ENCODE peak calls at places on chromosomes 1 and 21, in five cellular contexts. V is omental fat pad, X is astrocyte, E is kidney epithelial cell, H is progenitor cell of endocrine pancreas. Q is an unnamed sample.

GRCh38 chr1:41637367-41637766 is 152.9 kb upstream of the EDN2 start:
- DNase-seq in X (no peak), V (no peak), E (no peak), H (no peak), Q (no peak)

GRCh38 chr21:45973475-45974072 is 8.0 kb upstream of the COL6A1 start:
- DNase-seq in H (peak; percentile 67), V (no peak), E (no peak), X (peak; percentile 69), Q (peak; percentile 69)

GRCh38 chr1:246569248-246570238 is 3.3 kb downstream of the CNST start:
- DNase-seq in E (no peak), X (peak; percentile 17), H (no peak), V (no peak), Q (no peak)

GRCh38 chr1:30928171-30928570 is 19.6 kb upstream of the SDC3 start:
- DNase-seq in H (no peak), V (no peak), E (no peak), X (no peak), Q (no peak)

GRCh38 chr1:207181838-207182237 is 77.8 kb downstream of the C4BPA start:
- DNase-seq in H (no peak), X (no peak), E (no peak), V (no peak), Q (no peak)

GRCh38 chr1:203167026-203167912 is 8.4 kb downstream of the MYBPH start:
- DNase-seq in X (no peak), H (no peak), E (no peak), V (no peak), Q (no peak)

GRCh38 chr1:32743380-32744062 is 41.0 kb upstream of the SYNC start:
- DNase-seq in H (no peak), E (no peak), X (peak; percentile 10), V (no peak), Q (no peak)

GRCh38 chr21:41427556-41427955 is 1.5 kb downstream of the MX1 start:
- DNase-seq in X (no peak), E (no peak), V (no peak), H (no peak), Q (no peak)

GRCh38 chr1:98733782-98734112 is 72.2 kb downstream of the SNX7 start:
- DNase-seq in X (peak; percentile 5), V (no peak), E (no peak), H (no peak), Q (no peak)

GRCh38 chr1:247409869-247410544 is 6.0 kb upstream of the NLRP3 start:
- DNase-seq in H (no peak), X (no peak), V (no peak), E (no peak), Q (no peak)

GRCh38 chr1:17643861-17644703 is 104.6 kb downstream of the ARHGEF10L start:
- DNase-seq in V (no peak), H (no peak), X (no peak), E (no peak), Q (no peak)

GRCh38 chr1:212700892-212701819 is 1.5 kb upstream of the BATF3 start:
- DNase-seq in E (no peak), V (peak; percentile 50), H (no peak), X (peak; percentile 48), Q (no peak)

GRCh38 chr1:209845405-209845725 is 17.6 kb downstream of the UTP25 start:
- DNase-seq in E (no peak), V (no peak), X (no peak), H (no peak), Q (no peak)

GRCh38 chr1:201016211-201016651 is 7.3 kb downstream of the KIF21B start:
- DNase-seq in E (no peak), V (no peak), H (no peak), X (peak; percentile 29), Q (no peak)

GRCh38 chr1:40305451-40305850 is 11.6 kb downstream of the COL9A2 start:
- DNase-seq in H (no peak), X (no peak), E (no peak), V (no peak), Q (no peak)

GRCh38 chr1:226690460-226690982 is 48.6 kb downstream of the ITPKB start:
- DNase-seq in H (no peak), E (no peak), X (no peak), V (no peak), Q (no peak)

GRCh38 chr1:45968941-45969666 is 163.3 kb downstream of the PIK3R3 start:
- DNase-seq in H (no peak), V (no peak), X (no peak), E (no peak), Q (no peak)

GRCh38 chr1:155319536-155319935 is 1.2 kb upstream of the RUSC1 start:
- DNase-seq in X (no peak), E (no peak), H (no peak), V (no peak), Q (no peak)

GRCh38 chr1:99004270-99005141 is at the start of gene PLPPR5:
- DNase-seq in X (peak; percentile 17), E (no peak), V (no peak), H (peak; percentile 45), Q (no peak)

GRCh38 chr1:63082754-63083153 is 239.6 kb upstream of the FOXD3 start:
- DNase-seq in H (no peak), X (no peak), E (no peak), V (no peak), Q (no peak)

GRCh38 chr1:187032316-187032981 is 203.7 kb downstream of the PLA2G4A start:
- DNase-seq in X (no peak), E (no peak), H (no peak), V (no peak), Q (no peak)

GRCh38 chr1:162319510-162320160 is 57.0 kb downstream of the SPATA46 start:
- DNase-seq in V (no peak), E (peak; percentile 51), X (peak; percentile 81), H (no peak), Q (no peak)

GRCh38 chr1:9687120-9687875 is 35.8 kb downstream of the PIK3CD start:
- DNase-seq in V (peak; percentile 81), H (peak; percentile 53), E (peak; percentile 80), X (peak; percentile 71), Q (peak; percentile 54)

GRCh38 chr1:54934869-54935268 is 45.6 kb upstream of the TMEM61 start:
- DNase-seq in E (peak; percentile 69), V (no peak), X (peak; percentile 95), H (no peak), Q (peak; percentile 88)

GRCh38 chr1:69551476-69552324 is 16.0 kb upstream of the LRRC7 start:
- DNase-seq in V (no peak), H (no peak), X (no peak), E (no peak), Q (no peak)

GRCh38 chr1:69315823-69316222 is 251.9 kb upstream of the LRRC7 start:
- DNase-seq in X (no peak), H (no peak), V (no peak), E (no peak), Q (no peak)

GRCh38 chr1:223189903-223190724 is 47.1 kb upstream of the TLR5 start:
- DNase-seq in X (peak; percentile 87), E (no peak), V (no peak), H (no peak), Q (peak; percentile 8)

GRCh38 chr1:200035956-200036615 is 8.6 kb downstream of the NR5A2 start:
- DNase-seq in H (no peak), X (no peak), E (no peak), V (no peak), Q (no peak)

GRCh38 chr1:25889470-25889869 is 14.0 kb upstream of the PAQR7 start:
- DNase-seq in E (no peak), V (no peak), X (no peak), H (no peak), Q (no peak)
- TF ChIP-seq CTCF in E (peak; percentile 18), V (no peak), X (no peak), H (peak; percentile 11), Q (peak; percentile 55)

GRCh38 chr1:115642168-115643072 is 650 bp downstream of the VANGL1 start:
- DNase-seq in H (peak; percentile 51), X (peak; percentile 32), E (no peak), V (no peak), Q (peak; percentile 16)
- TF ChIP-seq CTCF in H (peak; percentile 19), X (no peak), E (peak; percentile 21), V (no peak), Q (peak; percentile 21)

DNA sequence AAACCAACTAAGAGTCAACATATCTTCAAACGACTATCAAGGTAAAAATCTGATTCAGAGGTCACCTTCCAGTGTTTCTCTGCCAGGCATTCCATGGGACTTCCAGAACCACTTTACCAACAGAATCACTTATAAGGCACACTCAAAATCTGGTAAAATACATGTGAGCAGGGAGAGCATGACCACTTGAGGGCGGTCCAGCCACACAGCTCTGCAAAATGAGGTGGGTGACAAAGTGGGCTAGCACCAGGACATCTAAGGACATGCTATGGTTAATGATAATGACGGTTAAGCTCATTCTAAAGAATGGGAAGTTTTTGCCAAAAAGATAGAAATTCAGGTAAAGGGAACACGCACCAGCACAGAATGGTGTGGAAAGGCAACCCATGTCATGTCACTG is 24.5 kb upstream of the GLIS1 start:
- DNase-seq in V (no peak), H (no peak), E (no peak), X (no peak), Q (no peak)
- TF ChIP-seq CTCF in V (no peak), H (no peak), E (no peak), X (no peak), Q (peak; percentile 16)

DNA sequence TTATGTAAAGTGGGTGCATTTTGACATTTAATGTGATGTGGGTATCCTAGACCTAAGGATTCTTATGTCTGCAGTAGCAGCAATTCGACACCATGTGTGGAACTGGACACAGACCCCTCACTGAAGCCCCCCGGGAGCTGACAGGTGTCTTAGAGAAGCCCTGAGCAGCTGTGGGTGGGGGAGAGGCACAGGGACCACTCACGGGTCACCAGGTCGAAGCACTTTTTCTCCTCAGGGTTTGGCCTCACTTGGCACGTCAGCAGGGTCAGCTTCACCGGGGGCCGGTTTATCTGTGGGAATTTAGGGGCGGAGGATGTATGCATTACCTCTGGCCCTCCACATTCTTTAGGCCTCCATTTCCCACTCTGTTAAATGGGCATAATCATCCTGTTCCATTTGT is 14.0 kb upstream of the TCEA3 start:
- DNase-seq in V (no peak), H (no peak), X (no peak), E (no peak), Q (no peak)
- TF ChIP-seq CTCF in V (no peak), H (no peak), X (no peak), E (no peak), Q (no peak)

GRCh38 chr1:182391362-182392044 is at the start of gene GLUL:
- DNase-seq in H (peak; percentile 96), V (peak; percentile 87), E (peak; percentile 56), X (peak; percentile 78), Q (peak; percentile 84)
- TF ChIP-seq CTCF in H (no peak), V (no peak), E (no peak), X (no peak), Q (peak; percentile 45)

GRCh38 chr1:152745289-152745704 is 12.5 kb upstream of the KPRP start:
- DNase-seq in E (no peak), V (no peak), H (no peak), X (peak; percentile 24), Q (peak; percentile 54)
- TF ChIP-seq CTCF in E (no peak), V (no peak), H (no peak), X (no peak), Q (peak; percentile 43)